ENCODE peak calls at places on chromosome 10, in six cellular contexts. R is AG04450, B is astrocyte, A is fibroblast of villous mesenchyme, O is cardiac fibroblast, T is AG04449. P is an unnamed sample.

GRCh38 chr10:64726466-64726865 is 1205.3 kb downstream of the REEP3 start:
- DNase-seq in O (no peak), A (no peak), T (no peak), R (no peak), B (no peak), P (no peak)

GRCh38 chr10:37495415-37495814 is 362.0 kb downstream of the ZNF248 start:
- DNase-seq in O (peak; percentile 18), B (no peak), R (no peak), A (peak; percentile 9), T (no peak), P (no peak)

GRCh38 chr10:93462881-93463280 is 19.3 kb downstream of the MYOF start:
- DNase-seq in A (peak; percentile 82), T (no peak), R (no peak), O (peak; percentile 89), B (peak; percentile 70), P (no peak)

GRCh38 chr10:128539784-128540759 is 413.8 kb upstream of the MKI67 start:
- DNase-seq in A (no peak), B (no peak), O (no peak), T (no peak), R (no peak), P (no peak)

GRCh38 chr10:47025253-47025539 is 114.0 kb downstream of the PTPN20 start:
- DNase-seq in T (no peak), O (no peak), A (no peak), B (no peak), R (no peak), P (no peak)

GRCh38 chr10:70880077-70880534 is 8.3 kb downstream of the PCBD1 start:
- DNase-seq in O (peak; percentile 88), T (no peak), R (peak; percentile 38), A (peak; percentile 85), B (peak; percentile 53), P (peak; percentile 33)

GRCh38 chr10:104183682-104184081 is 48.5 kb downstream of the CFAP43 start:
- DNase-seq in R (no peak), A (no peak), B (no peak), T (no peak), O (no peak), P (no peak)

GRCh38 chr10:76333801-76334200 is 902.4 kb downstream of the LRMDA start:
- DNase-seq in T (no peak), A (no peak), O (no peak), B (no peak), R (no peak), P (no peak)

GRCh38 chr10:64091889-64092288 is 570.7 kb downstream of the REEP3 start:
- DNase-seq in O (peak; percentile 27), R (no peak), A (no peak), B (no peak), T (no peak), P (no peak)

GRCh38 chr10:78414380-78414779 is 380.7 kb downstream of the RPS24 start:
- DNase-seq in T (no peak), B (no peak), A (no peak), O (no peak), R (no peak), P (no peak)

GRCh38 chr10:55160904-55161303 is 359.9 kb upstream of the PCDH15 start:
- DNase-seq in R (no peak), A (no peak), T (no peak), B (no peak), O (no peak), P (no peak)

GRCh38 chr10:78318305-78318704 is 284.6 kb downstream of the RPS24 start:
- DNase-seq in A (no peak), T (no peak), B (no peak), O (no peak), R (no peak), P (no peak)

GRCh38 chr10:50393784-50394183 is 142.5 kb upstream of the ASAH2 start:
- DNase-seq in A (peak; percentile 89), R (no peak), B (peak; percentile 78), T (no peak), O (peak; percentile 68), P (no peak)

GRCh38 chr10:44902838-44903545 is 8.1 kb upstream of the TMEM72 start:
- DNase-seq in B (no peak), A (no peak), O (no peak), R (no peak), T (no peak), P (no peak)

DNA sequence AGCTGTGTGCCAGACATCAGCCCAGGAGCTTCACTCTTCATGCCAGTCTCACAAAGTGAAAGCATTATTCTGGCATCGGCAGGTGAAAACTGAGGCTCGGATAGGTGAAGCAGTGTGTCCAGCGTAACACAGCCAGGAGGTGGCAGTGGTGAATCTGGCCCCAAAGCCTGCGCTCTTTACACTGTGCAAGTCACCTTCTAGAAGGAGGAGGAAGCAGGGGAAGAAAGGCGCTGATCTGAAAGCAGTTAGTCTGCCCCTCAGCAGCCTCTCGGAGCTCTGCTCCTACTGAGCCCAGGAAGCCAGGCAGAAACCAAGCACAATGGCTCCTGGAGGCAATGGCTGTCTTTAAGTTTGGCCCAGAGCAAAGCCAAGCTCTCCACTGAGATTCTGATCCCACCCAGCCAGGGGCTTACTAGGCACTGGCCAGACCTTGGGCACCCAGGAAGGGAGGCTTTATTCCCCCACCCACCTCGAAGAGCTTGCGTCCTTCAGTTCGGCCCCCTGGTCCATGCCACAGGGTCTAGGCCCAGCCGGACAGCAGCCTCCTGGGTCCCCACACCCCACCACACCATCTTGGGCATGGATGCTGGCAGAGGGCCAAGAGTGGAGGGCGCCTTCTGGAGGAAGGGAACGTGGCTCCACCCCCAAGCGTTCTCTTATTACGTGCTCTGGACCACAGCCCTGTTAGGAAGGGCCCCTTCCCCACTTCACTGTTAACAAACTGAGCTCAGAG is 104.5 kb downstream of the GRID1 start:
- DNase-seq in O (no peak), A (no peak), T (no peak), R (no peak), B (no peak), P (no peak)
- TF ChIP-seq CTCF in O (no peak), A (no peak), T (no peak), R (no peak), B (no peak), P (peak; percentile 44)

GRCh38 chr10:72567421-72567820 is 58.5 kb downstream of the MICU1 start:
- DNase-seq in B (peak; percentile 45), R (no peak), O (peak; percentile 43), A (no peak), T (no peak), P (peak; percentile 79)

GRCh38 chr10:72574636-72575035 is 51.2 kb downstream of the MICU1 start:
- DNase-seq in T (no peak), A (no peak), B (no peak), O (no peak), R (no peak), P (no peak)

GRCh38 chr10:72567884-72568283 is 58.0 kb downstream of the MICU1 start:
- DNase-seq in T (no peak), A (peak; percentile 22), B (no peak), O (peak; percentile 16), R (no peak), P (peak; percentile 33)

GRCh38 chr10:72573079-72573478 is 52.8 kb downstream of the MICU1 start:
- DNase-seq in B (no peak), T (no peak), O (no peak), A (no peak), R (no peak), P (no peak)
- H3K4me3 ChIP-seq in B (no peak overlapping the region), T (no peak overlapping the region), O (no peak overlapping the region), A (no peak overlapping the region), R (no peak overlapping the region), P (no peak overlapping the region)

GRCh38 chr10:100670828-100671479 is 74.4 kb upstream of the PAX2 start:
- DNase-seq in T (no peak), B (no peak), R (no peak), O (no peak), A (no peak), P (no peak)
- TF ChIP-seq CTCF in T (peak; percentile 67), B (peak; percentile 13), R (peak; percentile 45), O (peak; percentile 32), A (peak; percentile 53), P (peak; percentile 62)

GRCh38 chr10:94622666-94623205 is 60.8 kb upstream of the CYP2C18 start:
- DNase-seq in A (no peak), T (no peak), R (no peak), O (no peak), B (no peak), P (no peak)

GRCh38 chr10:94626476-94626875 is 57.1 kb upstream of the CYP2C18 start:
- DNase-seq in O (no peak), A (no peak), T (no peak), B (no peak), R (no peak), P (no peak)

GRCh38 chr10:94627511-94627910 is 56.0 kb upstream of the CYP2C18 start:
- DNase-seq in O (no peak), A (no peak), T (no peak), R (no peak), B (no peak), P (no peak)

DNA sequence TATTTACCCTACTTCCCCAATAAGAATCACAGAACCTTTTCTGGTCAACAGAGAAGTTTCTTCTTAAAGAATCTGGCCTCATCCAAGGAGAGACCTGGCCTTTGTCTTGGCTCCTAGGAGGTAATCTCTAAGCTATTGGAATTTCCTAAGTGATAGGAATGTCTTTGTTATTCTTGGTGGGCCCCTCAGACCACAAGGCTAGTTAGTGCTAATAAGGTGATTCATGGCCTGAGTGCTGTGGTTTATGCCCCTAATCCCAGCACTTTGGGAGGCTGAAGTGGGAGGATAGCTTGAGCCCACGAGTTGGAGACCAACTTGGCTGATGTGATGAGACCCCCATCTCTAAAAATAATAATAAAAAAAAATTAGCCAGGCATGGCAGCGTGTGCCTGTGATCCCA is 60.0 kb upstream of the CYP2C18 start:
- DNase-seq in R (no peak), A (no peak), T (no peak), O (peak; percentile 4), B (peak; percentile 22), P (no peak)
- H3K4me3 ChIP-seq in R (no peak overlapping the region), A (no peak overlapping the region), T (no peak overlapping the region), O (no peak overlapping the region), B (no peak overlapping the region), P (no peak overlapping the region)

GRCh38 chr10:129853236-129853946 is 110.7 kb downstream of the EBF3 start:
- DNase-seq in A (peak; percentile 2), B (no peak), R (no peak), T (no peak), O (peak; percentile 45), P (peak; percentile 59)
- TF ChIP-seq CTCF in A (peak; percentile 13), B (peak; percentile 15), R (no peak), T (no peak), O (peak; percentile 25), P (peak; percentile 53)

GRCh38 chr10:131450220-131450765 is 138.8 kb upstream of the TCERG1L start:
- DNase-seq in A (no peak), R (no peak), T (no peak), O (no peak), B (no peak), P (no peak)

GRCh38 chr10:131448883-131449282 is 137.4 kb upstream of the TCERG1L start:
- DNase-seq in R (no peak), A (no peak), B (no peak), T (no peak), O (no peak), P (no peak)

GRCh38 chr10:131444862-131445461 is 133.4 kb upstream of the TCERG1L start:
- DNase-seq in O (no peak), B (no peak), A (no peak), R (no peak), T (no peak), P (no peak)

GRCh38 chr10:131445623-131446022 is 134.1 kb upstream of the TCERG1L start:
- DNase-seq in A (no peak), O (no peak), R (no peak), B (no peak), T (no peak), P (no peak)

GRCh38 chr10:131448171-131448570 is 136.7 kb upstream of the TCERG1L start:
- DNase-seq in O (no peak), T (no peak), R (no peak), A (no peak), B (no peak), P (no peak)
- H3K4me3 ChIP-seq in O (no peak overlapping the region), T (no peak overlapping the region), R (no peak overlapping the region), A (no peak overlapping the region), B (no peak overlapping the region), P (no peak overlapping the region)

P was measured in epithelial cell of proximal tubule.